ENCODE peak calls at places on chromosome 5, in four cellular contexts. P is NAMALWA; N is anterior cingulate cortex; B is stimulated activated CD4-positive, alpha-beta T cell treated with anti-CD3 and anti-CD28 coated beads, Interleukin-1b, Interleukin-23, amount 100 ng/mL, for 24 hours. Y is an unnamed sample.

GRCh38 chr5:124986667-124987066 is 240.2 kb upstream of the ZNF608 start:
- DNase-seq in N (no peak), P (no peak), B (no peak), Y (no peak)

GRCh38 chr5:150333400-150333799 is 24.1 kb upstream of the TCOF1 start:
- DNase-seq in B (no peak), P (no peak), N (no peak), Y (no peak)

GRCh38 chr5:93359296-93359957 is 221.6 kb downstream of the NR2F1-AS1 start:
- DNase-seq in P (no peak), N (no peak), B (no peak), Y (no peak)

GRCh38 chr5:96569332-96569731 is 92.8 kb upstream of the CAST start:
- DNase-seq in P (no peak), N (no peak), B (no peak), Y (no peak)

GRCh38 chr5:144304683-144305082 is 134.0 kb downstream of the KCTD16 start:
- DNase-seq in B (no peak), P (no peak), N (no peak), Y (no peak)

GRCh38 chr5:147226512-147226911 is 8.3 kb upstream of the STK32A start:
- DNase-seq in B (no peak), P (no peak), N (no peak), Y (no peak)

GRCh38 chr5:81852277-81853004 is 101.5 kb upstream of the SSBP2 start:
- DNase-seq in B (no peak), N (peak; percentile 12), P (peak; percentile 30), Y (peak; percentile 75)

GRCh38 chr5:115333164-115333563 is 36.7 kb upstream of the CCDC112 start:
- DNase-seq in P (no peak), N (no peak), B (no peak), Y (no peak)

GRCh38 chr5:180162304-180162661 is 46.7 kb downstream of the RASGEF1C start:
- DNase-seq in P (no peak), B (no peak), N (no peak), Y (peak; percentile 28)

GRCh38 chr5:171633776-171634470 is 151.7 kb upstream of the SMIM23 start:
- DNase-seq in B (no peak), N (no peak), P (peak; percentile 46), Y (no peak)

GRCh38 chr5:58314356-58315045 is 145.4 kb downstream of the PLK2 start:
- DNase-seq in B (no peak), N (no peak), P (no peak), Y (no peak)

GRCh38 chr5:160082589-160082988 is 36.7 kb downstream of the PWWP2A start:
- DNase-seq in N (no peak), P (no peak), B (no peak), Y (no peak)

GRCh38 chr5:2272039-2272438 is 389.3 kb upstream of the IRX4 start:
- DNase-seq in P (no peak), N (no peak), B (no peak), Y (no peak)

GRCh38 chr5:88452820-88453219 is 184.2 kb upstream of the TMEM161B start:
- DNase-seq in N (no peak), P (no peak), B (no peak), Y (no peak)

GRCh38 chr5:151081426-151082273 is 816 bp upstream of the TNIP1 start:
- DNase-seq in P (no peak), B (no peak), N (no peak), Y (no peak)

GRCh38 chr5:168282120-168282519 is 9.3 kb upstream of the WWC1 start:
- DNase-seq in B (no peak), P (no peak), N (no peak), Y (no peak)

GRCh38 chr5:40681351-40682311 is 1.9 kb downstream of the PTGER4 start:
- DNase-seq in N (peak; percentile 9), B (no peak), P (peak; percentile 44), Y (peak; percentile 59)

GRCh38 chr5:79697222-79698164 is 7.9 kb downstream of the CMYA5 start:
- DNase-seq in P (no peak), B (no peak), N (no peak), Y (no peak)

GRCh38 chr5:28710360-28710759 is 1672.0 kb upstream of the CDH9 start:
- DNase-seq in P (no peak), N (no peak), B (no peak), Y (no peak)

Y was measured in H7.